ENCODE peak calls at places on chromosomes 3 and 15, in six cellular contexts. Q is Kasumi-1; L is hypothalamus; R is stimulated activated CD4-positive, alpha-beta T cell treated with anti-CD3 and anti-CD28 coated beads, Interleukin-4, amount 100 ng/mL, for 48 hours; X is EH; K is NCI-H82. S is an unnamed sample.

GRCh38 chr3:55285156-55285555 is 201.9 kb downstream of the WNT5A start:
- DNase-seq in Q (no peak), L (no peak), R (no peak), X (peak; percentile 90), K (no peak), S (no peak)

GRCh38 chr3:128788268-128788869 is 62.4 kb downstream of the RAB7A start:
- DNase-seq in Q (no peak), L (no peak), R (no peak), X (no peak), K (no peak), S (no peak)

GRCh38 chr15:63089260-63090043 is 32.2 kb upstream of the LACTB start:
- DNase-seq in Q (no peak), L (no peak), R (no peak), X (peak; percentile 98), K (peak; percentile 72), S (no peak)

GRCh38 chr3:43180027-43180426 is 74.1 kb upstream of the POMGNT2 start:
- DNase-seq in Q (peak; percentile 82), L (no peak), R (no peak), X (peak; percentile 95), K (no peak), S (no peak)

GRCh38 chr15:64006642-64007041 is 39.6 kb downstream of the DAPK2 start:
- DNase-seq in Q (no peak), L (no peak), R (no peak), X (no peak), K (no peak), S (no peak)

GRCh38 chr3:179321585-179322322 is 1.1 kb upstream of the ZNF639 start:
- DNase-seq in Q (peak; percentile 36), L (peak; percentile 3), R (no peak), X (peak; percentile 66), K (peak; percentile 74), S (no peak)

GRCh38 chr15:96896766-96897165 is 566.3 kb downstream of the NR2F2 start:
- DNase-seq in Q (peak; percentile 83), L (no peak), R (no peak), X (no peak), K (no peak), S (no peak)

GRCh38 chr3:134388748-134389485 is 14.7 kb upstream of the AMOTL2 start:
- DNase-seq in Q (no peak), L (no peak), R (no peak), X (no peak), K (no peak), S (no peak)

GRCh38 chr3:39542588-39542988 is 75.1 kb downstream of the MOBP start:
- DNase-seq in Q (no peak), L (no peak), R (no peak), X (no peak), K (no peak), S (no peak)

GRCh38 chr15:34101366-34102174 is at the start of the genes EMC7 and PGBD4:
- DNase-seq in Q (peak; percentile 92), L (peak; percentile 98), R (peak; percentile 97), X (peak; percentile 100), K (peak; percentile 100), S (peak; percentile 71)

GRCh38 chr15:91302588-91303439 is 202.8 kb downstream of the SV2B start:
- DNase-seq in Q (peak; percentile 90), L (peak; percentile 9), R (no peak), X (peak; percentile 62), K (peak; percentile 86), S (peak; percentile 25)

GRCh38 chr3:161567962-161568361 is 71.4 kb downstream of the OTOL1 start:
- DNase-seq in Q (no peak), L (no peak), R (no peak), X (peak; percentile 55), K (peak; percentile 61), S (no peak)

GRCh38 chr3:180870008-180870733 is 42.3 kb upstream of the FXR1 start:
- DNase-seq in Q (no peak), L (no peak), R (no peak), X (no peak), K (no peak), S (no peak)

GRCh38 chr3:18027161-18027939 is 284.9 kb upstream of the TBC1D5 start:
- DNase-seq in Q (no peak), L (no peak), R (no peak), X (peak; percentile 21), K (no peak), S (no peak)

GRCh38 chr15:52256930-52257733 is 38.5 kb downstream of the MYO5C start:
- DNase-seq in Q (no peak), L (no peak), R (no peak), X (no peak), K (peak; percentile 71), S (no peak)

GRCh38 chr3:122956685-122957455 is 70.7 kb downstream of the SEMA5B start:
- DNase-seq in Q (no peak), L (no peak), R (no peak), X (no peak), K (no peak), S (no peak)

GRCh38 chr3:49903451-49904424 is at the start of gene MST1R:
- DNase-seq in Q (no peak), L (no peak), R (peak; percentile 85), X (peak; percentile 35), K (peak; percentile 49), S (peak; percentile 95)

GRCh38 chr3:187777331-187778046 is 32.2 kb upstream of the BCL6 start:
- DNase-seq in Q (peak; percentile 97), L (no peak), R (peak; percentile 31), X (peak; percentile 58), K (no peak), S (no peak)

GRCh38 chr15:76198456-76199105 is 112.7 kb downstream of the ETFA start:
- DNase-seq in Q (no peak), L (no peak), R (no peak), X (no peak), K (no peak), S (no peak)

GRCh38 chr3:110625126-110625798 is 446.4 kb upstream of the NECTIN3 start:
- DNase-seq in Q (no peak), L (no peak), R (no peak), X (no peak), K (no peak), S (no peak)

GRCh38 chr3:112637700-112638099 is 3.2 kb downstream of the CCDC80 start:
- DNase-seq in Q (no peak), L (no peak), R (no peak), X (no peak), K (no peak), S (no peak)

GRCh38 chr15:43808435-43808950 is 8.1 kb downstream of the HYPK start:
- DNase-seq in Q (no peak), L (no peak), R (no peak), X (no peak), K (no peak), S (no peak)

GRCh38 chr3:123833398-123833785 is 50.7 kb downstream of the MYLK start:
- DNase-seq in Q (no peak), L (no peak), R (no peak), X (no peak), K (no peak), S (no peak)

GRCh38 chr3:138257986-138258385 is 70.9 kb downstream of the ARMC8 start:
- DNase-seq in Q (no peak), L (no peak), R (no peak), X (no peak), K (no peak), S (no peak)

S was measured in GM12891.